ENCODE peak calls at places on chromosomes 6 and 20, in five cellular contexts. J is left colon, V is Panc1, R is AG10803, H is B cell. D is an unnamed sample.
A peak's percentile ranks its signal among the peaks of the same experiment; 100 is the strongest.

GRCh38 chr6:15977050-15977449 is 151.8 kb upstream of the MYLIP start:
- DNase-seq in J (no peak), V (no peak), R (no peak), H (no peak), D (no peak)

GRCh38 chr6:105192707-105193465 is 13.1 kb upstream of the POPDC3 start:
- DNase-seq in J (no peak), V (no peak), R (peak; percentile 95), H (no peak), D (no peak)

GRCh38 chr20:38447251-38447661 is 12.1 kb upstream of the SNHG17 start:
- DNase-seq in J (no peak), V (no peak), R (no peak), H (no peak), D (no peak)

GRCh38 chr6:52994789-52995078 is 350 bp downstream of the GSTA4 start:
- DNase-seq in J (peak; percentile 54), V (no peak), R (peak; percentile 4), H (peak; percentile 39), D (peak; percentile 60)

GRCh38 chr6:90463359-90463758 is 123.5 kb downstream of the MAP3K7 start:
- DNase-seq in J (no peak), V (no peak), R (no peak), H (no peak), D (no peak)

GRCh38 chr6:158174024-158174423 is 5.9 kb downstream of the GTF2H5 start:
- DNase-seq in J (no peak), V (no peak), R (peak; percentile 68), H (no peak), D (no peak)

GRCh38 chr6:143598466-143599080 is 79.2 kb upstream of the PHACTR2 start:
- DNase-seq in J (no peak), V (no peak), R (no peak), H (peak; percentile 19), D (no peak)

GRCh38 chr6:137728386-137729349 is 138.4 kb upstream of the TNFAIP3 start:
- DNase-seq in J (no peak), V (no peak), R (peak; percentile 95), H (no peak), D (no peak)

GRCh38 chr6:113994934-113995342 is 24.0 kb upstream of the HDAC2 start:
- DNase-seq in J (peak; percentile 35), V (peak; percentile 92), R (peak; percentile 95), H (no peak), D (no peak)

GRCh38 chr20:33404281-33404680 is 3.0 kb upstream of the CDK5RAP1 start:
- DNase-seq in J (no peak), V (no peak), R (no peak), H (no peak), D (no peak)

GRCh38 chr20:44706371-44707258 is 8.6 kb upstream of the CCN5 start:
- DNase-seq in J (no peak), V (no peak), R (peak; percentile 89), H (no peak), D (peak; percentile 66)

GRCh38 chr6:72212686-72213085 is 326.3 kb downstream of the RIMS1 start:
- DNase-seq in J (no peak), V (no peak), R (no peak), H (no peak), D (no peak)

GRCh38 chr6:1940381-1940780 is 305.0 kb downstream of the GMDS start:
- DNase-seq in J (no peak), V (no peak), R (no peak), H (peak; percentile 17), D (no peak)

GRCh38 chr20:62149532-62150235 is 6.1 kb downstream of the SS18L1 start:
- DNase-seq in J (no peak), V (no peak), R (peak; percentile 39), H (no peak), D (no peak)

GRCh38 chr6:67666177-67666964 is 968.7 kb upstream of the ADGRB3 start:
- DNase-seq in J (no peak), V (no peak), R (no peak), H (no peak), D (no peak)

GRCh38 chr6:114096553-114097172 is 125.7 kb upstream of the HDAC2 start:
- DNase-seq in J (no peak), V (no peak), R (peak; percentile 34), H (peak; percentile 18), D (no peak)

GRCh38 chr6:14658909-14659561 is 541.5 kb downstream of the CD83 start:
- DNase-seq in J (no peak), V (no peak), R (peak; percentile 35), H (no peak), D (no peak)

GRCh38 chr6:84866715-84867114 is 102.3 kb upstream of the TBX18 start:
- DNase-seq in J (no peak), V (no peak), R (no peak), H (no peak), D (no peak)

GRCh38 chr6:133248241-133249001 is 7.3 kb downstream of the EYA4 start:
- DNase-seq in J (no peak), V (no peak), R (no peak), H (no peak), D (no peak)

GRCh38 chr20:62007127-62007647 is 58.5 kb downstream of the TAF4 start:
- DNase-seq in J (no peak), V (no peak), R (no peak), H (no peak), D (no peak)

GRCh38 chr6:119147101-119148053 is 68.9 kb upstream of the FAM184A start:
- DNase-seq in J (peak; percentile 52), V (peak; percentile 94), R (peak; percentile 92), H (no peak), D (peak; percentile 52)

GRCh38 chr6:33989016-33989854 is 156.7 kb downstream of the GRM4 start:
- DNase-seq in J (no peak), V (no peak), R (no peak), H (no peak), D (no peak)

GRCh38 chr20:44805335-44805734 is 5.0 kb downstream of the RIMS4 start:
- DNase-seq in J (no peak), V (no peak), R (no peak), H (no peak), D (no peak)

GRCh38 chr6:135811644-135812043 is 39.9 kb upstream of the PDE7B start:
- DNase-seq in J (no peak), V (no peak), R (no peak), H (no peak), D (no peak)

D was measured in Right ventricle myocardium superior.